ENCODE peak calls at places on chromosomes 5 and 9, in five cellular contexts. P, M, F, K and A are unnamed samples.

GRCh38 chr5:116237917-116238502 is 153.2 kb downstream of the COMMD10 start:
- DNase-seq in P (peak), M (no peak), F (no peak), K (no peak), A (no peak)

GRCh38 chr9:117412841-117413240 is 2.0 kb downstream of the ASTN2 start:
- DNase-seq in P (peak), M (no peak), F (no peak), K (no peak), A (peak)

GRCh38 chr5:138869763-138870500 is 5.2 kb downstream of the LRRTM2 start:
- DNase-seq in P (peak), M (no peak), F (no peak), K (no peak), A (no peak)

GRCh38 chr5:7094626-7095025 is 301.3 kb upstream of the ADCY2 start:
- DNase-seq in P (no peak), M (no peak), F (no peak), K (no peak), A (no peak)

GRCh38 chr5:74632947-74633356 is 7.6 kb downstream of the ENC1 start:
- DNase-seq in P (no peak), M (no peak), F (peak), K (no peak), A (no peak)

GRCh38 chr5:36422957-36423356 is 121.3 kb upstream of the RANBP3L start:
- DNase-seq in P (no peak), M (no peak), F (peak), K (no peak), A (no peak)

GRCh38 chr5:113682497-113683136 is 169.1 kb downstream of the YTHDC2 start:
- DNase-seq in P (peak), M (no peak), F (no peak), K (no peak), A (no peak)

GRCh38 chr9:132898043-132898442 is 19.3 kb downstream of the SPACA9 start:
- DNase-seq in P (no peak), M (no peak), F (no peak), K (no peak), A (no peak)

GRCh38 chr9:113531919-113532808 is 68.6 kb downstream of the RGS3 start:
- DNase-seq in P (no peak), M (no peak), F (no peak), K (no peak), A (no peak)

GRCh38 chr9:125659954-125660353 is 47.1 kb downstream of the MAPKAP1 start:
- DNase-seq in P (no peak), M (no peak), F (peak), K (peak), A (no peak)

GRCh38 chr9:134657666-134658377 is 16.2 kb downstream of the COL5A1 start:
- DNase-seq in P (no peak), M (no peak), F (no peak), K (no peak), A (no peak)

GRCh38 chr5:143693691-143694252 is 118.2 kb upstream of the HMHB1 start:
- DNase-seq in P (no peak), M (no peak), F (no peak), K (no peak), A (no peak)

GRCh38 chr5:166883016-166883415 is 1408.4 kb upstream of the WWC1 start:
- DNase-seq in P (peak), M (no peak), F (no peak), K (peak), A (no peak)

GRCh38 chr5:148476302-148476701 is 92.5 kb downstream of the FBXO38 start:
- DNase-seq in P (no peak), M (no peak), F (no peak), K (no peak), A (no peak)

GRCh38 chr9:10869687-10870086 is 256.9 kb upstream of the PTPRD start:
- DNase-seq in P (no peak), M (no peak), F (no peak), K (no peak), A (no peak)

GRCh38 chr5:59893436-59894227 is at the start of gene PDE4D:
- DNase-seq in P (peak), M (no peak), F (peak), K (peak), A (no peak)

GRCh38 chr5:128154943-128155342 is 71.4 kb downstream of the SLC12A2 start:
- DNase-seq in P (no peak), M (no peak), F (peak), K (no peak), A (no peak)

GRCh38 chr5:42423285-42424152 is at the start of gene GHR:
- DNase-seq in P (peak), M (peak), F (peak), K (peak), A (peak)

GRCh38 chr5:121976979-121977378 is 15.2 kb downstream of the SRFBP1 start:
- DNase-seq in P (no peak), M (no peak), F (peak), K (peak), A (no peak)

GRCh38 chr5:75460947-75461346 is 50.5 kb downstream of the CERT1 start:
- DNase-seq in P (peak), M (peak), F (no peak), K (no peak), A (peak)

GRCh38 chr9:34430843-34431437 is 27.4 kb downstream of the FAM219A start:
- DNase-seq in P (peak), M (no peak), F (peak), K (peak), A (peak)

GRCh38 chr5:163951069-163951468 is 445.6 kb downstream of the MAT2B start:
- DNase-seq in P (no peak), M (no peak), F (no peak), K (no peak), A (no peak)

GRCh38 chr5:156178117-156178516 is 148.8 kb upstream of the SGCD start:
- DNase-seq in P (no peak), M (no peak), F (no peak), K (no peak), A (no peak)

GRCh38 chr9:21770877-21771560 is 31.4 kb upstream of the MTAP start:
- DNase-seq in P (no peak), M (no peak), F (peak), K (peak), A (no peak)

GRCh38 chr5:65858316-65858715 is 68.1 kb upstream of the ERBIN start:
- DNase-seq in P (no peak), M (no peak), F (peak), K (no peak), A (no peak)

GRCh38 chr9:82164159-82164558 is 175.6 kb downstream of the SPATA31D1 start:
- DNase-seq in P (no peak), M (no peak), F (no peak), K (no peak), A (no peak)

GRCh38 chr9:133641861-133642595 is 5.9 kb downstream of the DBH start:
- DNase-seq in P (no peak), M (no peak), F (no peak), K (no peak), A (no peak)

GRCh38 chr5:132054031-132054696 is 6.3 kb upstream of the IL3 start:
- DNase-seq in P (no peak), M (no peak), F (no peak), K (no peak), A (no peak)

GRCh38 chr9:2857564-2858198 is 13.8 kb upstream of the PUM3 start:
- DNase-seq in P (peak), M (peak), F (peak), K (no peak), A (peak)

GRCh38 chr5:106399381-106399780 is 1271.4 kb downstream of the EFNA5 start:
- DNase-seq in P (no peak), M (no peak), F (peak), K (no peak), A (no peak)

GRCh38 chr5:120985526-120985925 is 521.4 kb downstream of the PRR16 start:
- DNase-seq in P (peak), M (no peak), F (no peak), K (no peak), A (no peak)

GRCh38 chr9:109817846-109818472 is 38.0 kb downstream of the PALM2AKAP2 start:
- DNase-seq in P (peak), M (peak), F (peak), K (peak), A (peak)

GRCh38 chr9:68844623-68845612 is 139.9 kb downstream of the PIP5K1B start:
- DNase-seq in P (peak), M (peak), F (peak), K (no peak), A (peak)

GRCh38 chr9:137828527-137829259 is 48.9 kb upstream of the CACNA1B start:
- DNase-seq in P (no peak), M (no peak), F (peak), K (no peak), A (no peak)

GRCh38 chr5:172110921-172111873 is 76.8 kb downstream of the STK10 start:
- DNase-seq in P (peak), M (peak), F (peak), K (no peak), A (peak)

GRCh38 chr5:16411235-16411634 is 54.4 kb downstream of the ZNF622 start:
- DNase-seq in P (no peak), M (no peak), F (peak), K (no peak), A (no peak)

GRCh38 chr9:26744362-26744965 is 148.1 kb downstream of the CAAP1 start:
- DNase-seq in P (peak), M (no peak), F (peak), K (no peak), A (peak)

GRCh38 chr5:173331956-173332479 is 3.8 kb upstream of the STC2 start:
- DNase-seq in P (peak), M (peak), F (peak), K (peak), A (peak)